ENCODE peak calls at places on chromosome 11, in ten cellular contexts. B, G, W, N, Z, D, A, R, M and E are unnamed samples.

GRCh38 chr11:111676878-111677585 is 74.8 kb downstream of the SIK2 start:
- DNase-seq in B (no peak), G (peak; percentile 67), W (peak; percentile 24), N (no peak), Z (peak; percentile 38), D (no peak), A (no peak), R (no peak), M (peak; percentile 43), E (no peak)

GRCh38 chr11:3205261-3206127 is 13.1 kb downstream of the MRGPRG start:
- DNase-seq in B (no peak), G (peak; percentile 48), W (no peak), N (peak; percentile 27), Z (no peak), D (no peak), A (peak; percentile 18), R (no peak), M (peak; percentile 63), E (no peak)

GRCh38 chr11:2831826-2832717 is 53.5 kb downstream of the CDKN1C start:
- DNase-seq in B (no peak), G (no peak), W (no peak), N (no peak), Z (no peak), D (no peak), A (no peak), R (no peak), M (no peak), E (no peak)

GRCh38 chr11:4038973-4039372 is 55.6 kb upstream of the RRM1 start:
- DNase-seq in B (no peak), G (peak; percentile 32), W (no peak), N (no peak), Z (peak; percentile 17), D (peak; percentile 61), A (no peak), R (no peak), M (peak; percentile 28), E (no peak)

GRCh38 chr11:77127969-77128691 is at the start of gene MYO7A:
- DNase-seq in B (peak; percentile 89), G (no peak), W (no peak), N (peak; percentile 93), Z (no peak), D (no peak), A (peak; percentile 88), R (peak; percentile 60), M (no peak), E (peak; percentile 85)

GRCh38 chr11:47152953-47153950 is 23.4 kb downstream of the ARFGAP2 start:
- DNase-seq in B (peak; percentile 89), G (peak; percentile 49), W (peak; percentile 81), N (peak; percentile 89), Z (peak; percentile 82), D (peak; percentile 87), A (peak; percentile 49), R (peak; percentile 88), M (peak; percentile 87), E (peak; percentile 82)

GRCh38 chr11:10373340-10373739 is 68.5 kb downstream of the ADM start:
- DNase-seq in B (no peak), G (peak; percentile 76), W (no peak), N (no peak), Z (peak; percentile 62), D (peak; percentile 57), A (no peak), R (no peak), M (peak; percentile 41), E (no peak)

GRCh38 chr11:76837696-76838421 is 22.9 kb upstream of the ACER3 start:
- DNase-seq in B (no peak), G (no peak), W (no peak), N (no peak), Z (no peak), D (no peak), A (no peak), R (no peak), M (no peak), E (no peak)

GRCh38 chr11:86438685-86439084 is 64.0 kb downstream of the CCDC81 start:
- DNase-seq in B (no peak), G (peak; percentile 74), W (no peak), N (no peak), Z (peak; percentile 60), D (no peak), A (no peak), R (no peak), M (peak; percentile 68), E (no peak)

DNA sequence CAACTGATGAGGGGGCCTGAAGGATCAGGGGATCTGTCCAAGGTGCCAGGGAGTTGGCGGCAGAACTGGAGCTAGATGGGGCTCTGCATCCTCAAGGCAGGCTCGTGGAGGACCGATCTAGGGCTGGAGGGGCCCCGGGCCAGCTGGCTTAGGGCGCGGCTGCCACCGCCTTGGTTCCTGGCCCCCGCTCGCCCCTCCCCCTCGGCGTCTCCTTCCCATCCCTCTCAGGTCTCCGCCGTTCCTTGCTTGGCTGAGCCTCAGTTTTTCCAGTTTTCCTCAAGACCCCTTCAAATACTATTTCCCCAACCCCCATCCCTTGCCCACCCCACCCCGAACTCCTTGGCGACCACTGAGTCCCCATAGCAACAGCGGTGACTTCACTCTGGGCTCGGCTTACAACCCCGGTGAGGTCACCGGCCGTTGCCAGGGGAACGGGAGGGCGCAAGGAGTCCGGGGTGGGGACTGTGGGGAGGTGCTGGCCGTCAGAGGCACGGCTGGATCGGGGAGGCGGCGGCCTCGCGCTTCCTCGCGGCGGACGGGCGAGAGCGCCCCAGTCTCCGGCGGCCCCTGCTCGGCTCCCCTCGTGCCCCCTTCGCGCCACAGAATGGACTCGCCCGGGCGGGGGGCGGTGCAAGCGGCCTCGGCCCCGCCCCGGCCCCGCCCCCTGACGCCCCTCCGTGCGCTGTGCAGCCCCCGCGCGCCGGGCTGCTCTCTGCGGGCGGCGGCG is 7.5 kb downstream of the FREY1 start:
- DNase-seq in B (peak; percentile 94), G (peak; percentile 87), W (peak; percentile 72), N (peak; percentile 97), Z (peak; percentile 93), D (peak; percentile 62), A (no peak), R (peak; percentile 89), M (peak; percentile 80), E (peak; percentile 82)
- TF ChIP-seq CTCF in B (no peak), G (no peak), W (no peak), N (no peak), Z (no peak), D (no peak), A (no peak), R (peak; percentile 16), M (no peak), E (no peak)

GRCh38 chr11:22431074-22431473 is 92.9 kb downstream of the SLC17A6 start:
- DNase-seq in B (no peak), G (no peak), W (no peak), N (no peak), Z (no peak), D (no peak), A (no peak), R (no peak), M (no peak), E (no peak)

GRCh38 chr11:22430286-22430685 is 92.1 kb downstream of the SLC17A6 start:
- DNase-seq in B (no peak), G (peak; percentile 66), W (no peak), N (no peak), Z (no peak), D (no peak), A (no peak), R (no peak), M (no peak), E (no peak)

GRCh38 chr11:22432331-22433065 is 94.3 kb downstream of the SLC17A6 start:
- DNase-seq in B (peak; percentile 43), G (peak; percentile 66), W (no peak), N (peak; percentile 7), Z (peak; percentile 58), D (peak; percentile 14), A (no peak), R (peak; percentile 63), M (peak; percentile 18), E (peak; percentile 27)

GRCh38 chr11:22426915-22427314 is 88.7 kb downstream of the SLC17A6 start:
- DNase-seq in B (no peak), G (no peak), W (no peak), N (no peak), Z (no peak), D (no peak), A (no peak), R (no peak), M (no peak), E (no peak)
- TF ChIP-seq CTCF in B (peak; percentile 13), G (no peak), W (no peak), N (peak; percentile 43), Z (peak; percentile 5), D (no peak), A (no peak), R (peak; percentile 18), M (no peak), E (no peak)

GRCh38 chr11:15374418-15374817 is 259.7 kb downstream of the INSC start:
- DNase-seq in B (no peak), G (no peak), W (no peak), N (no peak), Z (no peak), D (no peak), A (no peak), R (no peak), M (no peak), E (no peak)

GRCh38 chr11:15378941-15379340 is 264.2 kb downstream of the INSC start:
- DNase-seq in B (no peak), G (no peak), W (no peak), N (no peak), Z (no peak), D (no peak), A (no peak), R (no peak), M (no peak), E (no peak)

DNA sequence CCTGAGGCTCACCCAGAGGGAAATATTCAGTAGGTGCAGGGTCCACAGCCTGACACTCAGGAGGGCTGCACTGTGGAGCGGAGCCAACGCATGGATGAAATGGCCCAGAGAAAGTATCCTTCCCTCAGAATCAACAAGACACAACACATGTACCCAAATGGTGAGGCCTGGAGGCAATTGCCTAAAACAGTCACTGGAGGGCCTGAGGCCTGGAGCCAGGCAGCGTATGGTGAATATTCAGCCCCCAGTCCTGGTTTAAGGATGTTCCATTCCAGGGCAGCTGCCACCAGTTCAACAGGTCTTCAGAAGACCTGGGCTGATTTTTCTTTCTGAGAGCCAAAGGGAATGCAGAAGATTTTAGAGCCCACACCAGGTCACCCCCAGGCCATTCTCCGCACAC is 264.8 kb downstream of the INSC start:
- DNase-seq in B (no peak), G (no peak), W (no peak), N (no peak), Z (no peak), D (no peak), A (no peak), R (no peak), M (no peak), E (no peak)
- TF ChIP-seq CTCF in B (no peak), G (no peak), W (no peak), N (no peak), Z (no peak), D (no peak), A (no peak), R (no peak), M (no peak), E (no peak)

DNA sequence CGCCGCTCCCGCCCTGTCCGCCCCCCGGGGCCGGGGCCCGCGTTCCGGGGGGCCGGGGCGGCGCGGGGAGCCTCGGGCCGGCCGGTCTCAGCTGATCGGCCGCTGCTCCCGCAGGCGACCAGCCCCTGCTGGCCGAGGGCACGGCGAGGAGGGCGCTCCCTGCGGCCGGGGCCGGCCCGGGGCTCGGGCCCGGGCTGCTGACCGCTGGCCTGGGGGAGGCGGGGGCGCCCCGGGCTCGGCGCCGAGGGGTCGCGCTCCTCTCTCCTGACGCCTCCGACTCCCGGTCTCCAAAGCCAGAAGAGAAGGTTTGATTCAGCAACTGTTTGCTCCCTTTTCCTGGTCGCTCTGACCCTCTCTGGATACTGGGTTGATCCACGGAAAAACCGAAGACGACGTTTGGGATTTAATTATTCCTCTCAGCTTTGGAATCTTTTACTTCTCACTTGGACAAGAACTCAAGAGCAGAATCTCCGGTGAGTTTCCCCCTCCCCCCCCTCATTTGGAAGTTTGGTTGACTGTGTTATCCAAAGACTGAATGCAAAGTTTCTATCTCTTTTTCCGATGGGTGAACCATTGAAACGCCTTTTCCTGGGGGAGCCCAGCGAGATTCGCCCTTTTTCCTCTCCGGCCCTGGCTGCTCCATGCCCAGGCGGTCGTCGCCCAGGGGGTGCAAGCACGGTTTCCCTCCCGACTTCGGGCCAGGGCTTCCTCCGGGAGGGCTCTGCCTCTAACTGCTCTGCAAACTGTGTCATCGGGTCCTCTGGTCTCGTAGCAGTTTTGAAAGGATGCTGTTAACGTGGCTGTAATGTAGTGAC is 721 bp downstream of the KDM2A start:
- DNase-seq in B (peak; percentile 20), G (no peak), W (no peak), N (peak; percentile 79), Z (no peak), D (no peak), A (peak; percentile 29), R (no peak), M (no peak), E (peak; percentile 30)
- TF ChIP-seq CTCF in B (no peak), G (no peak), W (no peak), N (no peak), Z (no peak), D (peak; percentile 13), A (no peak), R (no peak), M (peak; percentile 8), E (no peak)